ENCODE peak calls at places on chromosomes 6 and 20, in nine cellular contexts. M, B, W, Y, D, N, E, R and I are unnamed samples.
A peak's percentile ranks its signal among the peaks of the same experiment; 100 is the strongest.

GRCh38 chr20:36498386-36499179 is 42.7 kb upstream of the MYL9 start:
- DNase-seq in N (no peak), M (no peak), D (no peak), W (no peak), R (no peak), B (no peak), Y (no peak), E (peak; percentile 79), I (peak; percentile 88)

GRCh38 chr20:10447028-10447427 is 11.9 kb downstream of the SLX4IP start:
- DNase-seq in R (no peak), W (no peak), N (no peak), M (peak; percentile 38), E (no peak), B (peak; percentile 35), Y (peak; percentile 69), D (peak; percentile 90), I (no peak)

GRCh38 chr20:17673082-17673481 is 9.0 kb downstream of the RRBP1 start:
- DNase-seq in N (no peak), W (no peak), D (no peak), B (no peak), M (no peak), E (no peak), Y (no peak), R (no peak), I (no peak)

GRCh38 chr20:3995067-3995748 is 20.1 kb downstream of the RNF24 start:
- DNase-seq in R (no peak), B (no peak), N (peak; percentile 23), M (no peak), W (no peak), Y (peak; percentile 64), D (peak; percentile 48), E (no peak), I (peak; percentile 81)

GRCh38 chr6:14417377-14417776 is 299.8 kb downstream of the CD83 start:
- DNase-seq in B (no peak), R (no peak), N (no peak), W (no peak), E (no peak), Y (peak; percentile 13), M (no peak), D (no peak), I (no peak)

GRCh38 chr20:5470943-5471342 is 154.2 kb upstream of the PROKR2 start:
- DNase-seq in D (no peak), B (no peak), R (no peak), W (no peak), Y (peak; percentile 39), E (no peak), N (no peak), M (no peak), I (no peak)

GRCh38 chr20:58129736-58130135 is 98.7 kb downstream of the ANKRD60 start:
- DNase-seq in E (no peak), Y (no peak), B (no peak), R (no peak), N (no peak), W (no peak), M (no peak), D (no peak), I (no peak)

GRCh38 chr20:62751551-62752150 is 43.0 kb downstream of the NTSR1 start:
- DNase-seq in B (no peak), M (no peak), Y (no peak), N (no peak), E (peak; percentile 16), W (no peak), R (no peak), D (no peak), I (no peak)

GRCh38 chr20:5400164-5400762 is 83.5 kb upstream of the PROKR2 start:
- DNase-seq in E (no peak), Y (no peak), W (peak; percentile 46), N (peak; percentile 43), D (peak; percentile 32), B (no peak), R (no peak), M (no peak), I (no peak)

GRCh38 chr6:3939964-3940363 is 90.8 kb downstream of the FAM50B start:
- DNase-seq in D (no peak), B (no peak), W (no peak), Y (no peak), R (no peak), M (no peak), N (no peak), E (no peak), I (peak; percentile 55)

GRCh38 chr20:33827629-33828325 is 16.6 kb downstream of the CHMP4B start:
- DNase-seq in W (no peak), B (no peak), M (no peak), Y (no peak), N (no peak), R (no peak), E (no peak), D (no peak), I (no peak)

GRCh38 chr20:13221673-13222318 is 722 bp downstream of the ISM1 start:
- DNase-seq in B (peak; percentile 38), W (peak; percentile 73), E (peak; percentile 53), Y (peak; percentile 60), M (peak; percentile 70), D (peak; percentile 40), N (peak; percentile 90), R (no peak), I (peak; percentile 77)